ENCODE peak calls at places on chromosomes 4 and X, in six cellular contexts. D, V, T, L, U and G are unnamed samples.

GRCh38 chr4:2964077-2964471 is 703 bp downstream of the GRK4 start:
- DNase-seq in D (no peak), V (peak; percentile 18), T (no peak), L (no peak), U (no peak), G (no peak)

GRCh38 chr4:169348541-169348940 is 77.8 kb upstream of the SH3RF1 start:
- DNase-seq in D (no peak), V (no peak), T (no peak), L (no peak), U (no peak), G (no peak)

GRCh38 chr4:83257811-83258210 is 26.8 kb downstream of the COQ2 start:
- DNase-seq in D (no peak), V (no peak), T (no peak), L (no peak), U (no peak), G (no peak)

GRCh38 chr4:150206265-150206664 is 128.0 kb downstream of the DCLK2 start:
- DNase-seq in D (no peak), V (no peak), T (no peak), L (no peak), U (no peak), G (no peak)

GRCh38 chr4:15427126-15427525 is 707 bp upstream of the C1QTNF7 start:
- DNase-seq in D (no peak), V (no peak), T (no peak), L (no peak), U (no peak), G (no peak)

GRCh38 chr4:137519406-137519805 is 12.9 kb downstream of the PCDH18 start:
- DNase-seq in D (no peak), V (no peak), T (no peak), L (no peak), U (no peak), G (no peak)

GRCh38 chrX:21658746-21659145 is 616 bp upstream of the KLHL34 start:
- DNase-seq in D (no peak), V (no peak), T (no peak), L (peak; percentile 76), U (no peak), G (no peak)

GRCh38 chr4:26412381-26413372 is 77.6 kb downstream of the CCKAR start:
- DNase-seq in D (no peak), V (no peak), T (no peak), L (no peak), U (no peak), G (no peak)

GRCh38 chr4:7192252-7193039 is at the start of gene SORCS2:
- DNase-seq in D (no peak), V (peak; percentile 18), T (peak; percentile 12), L (peak; percentile 77), U (no peak), G (peak; percentile 46)

GRCh38 chr4:77818667-77819408 is at the start of gene CNOT6L:
- DNase-seq in D (no peak), V (peak; percentile 74), T (no peak), L (peak; percentile 75), U (peak; percentile 36), G (peak; percentile 66)

GRCh38 chrX:47316276-47317025 is 53.9 kb upstream of the ZNF157 start:
- DNase-seq in D (no peak), V (no peak), T (no peak), L (peak; percentile 90), U (no peak), G (no peak)

GRCh38 chr4:1413221-1413663 is 7.0 kb upstream of the NKX1-1 start:
- DNase-seq in D (no peak), V (no peak), T (no peak), L (no peak), U (no peak), G (no peak)

GRCh38 chr4:3335385-3335784 is 42.6 kb downstream of the RGS12 start:
- DNase-seq in D (no peak), V (no peak), T (no peak), L (no peak), U (no peak), G (no peak)

GRCh38 chr4:151887151-151887815 is 126.5 kb upstream of the GATB start:
- DNase-seq in D (no peak), V (peak; percentile 66), T (no peak), L (no peak), U (no peak), G (no peak)

GRCh38 chr4:145531193-145531592 is 49.5 kb downstream of the SMAD1 start:
- DNase-seq in D (no peak), V (no peak), T (no peak), L (no peak), U (no peak), G (no peak)

GRCh38 chr4:51894246-51894645 is 51.3 kb downstream of the DCUN1D4 start:
- DNase-seq in D (no peak), V (no peak), T (no peak), L (no peak), U (no peak), G (no peak)

DNA sequence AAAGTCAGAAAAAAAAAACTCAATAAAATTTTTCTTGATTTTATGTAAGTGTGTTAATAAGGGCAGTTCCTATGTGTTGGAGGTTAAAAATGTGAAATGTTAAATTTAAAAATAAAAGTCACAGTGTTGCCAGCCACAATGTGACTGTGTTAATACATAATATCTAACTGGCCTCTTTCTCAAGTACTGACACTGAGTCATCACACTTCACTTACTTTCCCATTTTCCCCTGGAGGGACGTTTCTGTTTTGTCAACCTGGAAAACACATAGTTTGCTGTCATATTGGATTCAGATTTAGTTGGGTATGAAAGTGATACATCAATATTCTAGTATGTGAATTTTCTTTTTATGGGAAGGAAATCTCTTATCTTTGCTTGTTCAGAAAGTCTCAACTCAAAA is 46.4 kb downstream of the ARHGEF38 start:
- DNase-seq in D (no peak), V (no peak), T (no peak), L (no peak), U (no peak), G (no peak)
- TF ChIP-seq REST in D (no peak), V (no peak), T (no peak), L (no peak), U (no peak), G (no peak)

DNA sequence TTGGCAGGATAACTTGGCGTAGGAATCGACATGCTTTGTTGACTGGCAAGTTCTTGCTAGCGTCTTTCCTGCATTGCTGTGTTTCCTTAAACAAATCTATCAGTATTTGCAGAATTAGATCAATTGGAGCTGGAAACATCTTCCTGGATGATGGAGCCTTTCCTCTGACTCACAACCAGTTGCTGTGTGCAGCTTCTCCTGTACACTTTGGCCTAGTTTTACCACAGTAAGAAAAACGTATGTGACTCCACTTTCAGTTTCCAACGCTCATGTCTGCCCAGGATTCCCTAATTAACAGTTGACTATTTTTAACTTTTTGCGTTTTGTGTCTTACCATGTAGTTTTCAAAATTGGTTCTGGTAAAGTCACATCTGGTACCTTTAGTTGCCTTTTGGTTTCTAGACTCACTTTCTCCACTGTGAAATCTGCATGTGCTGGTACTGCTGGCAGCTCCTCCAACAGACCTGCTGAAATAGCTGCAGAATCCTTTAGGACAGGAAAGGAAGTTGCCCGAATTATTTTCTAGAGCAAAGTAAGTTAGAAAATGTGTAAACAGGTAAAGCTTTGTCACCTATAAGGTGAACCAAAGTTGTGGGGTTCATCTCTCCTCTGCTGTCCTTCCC is 553.2 kb upstream of the FAT1 start:
- DNase-seq in D (no peak), V (no peak), T (no peak), L (no peak), U (no peak), G (no peak)
- TF ChIP-seq REST in D (no peak), V (no peak), T (no peak), L (no peak), U (no peak), G (no peak)

GRCh38 chrX:45716747-45717146 is 516.1 kb upstream of the DIPK2B start:
- DNase-seq in D (no peak), V (no peak), T (no peak), L (no peak), U (no peak), G (no peak)
- TF ChIP-seq REST in D (no peak), V (no peak), T (no peak), L (no peak), U (no peak), G (no peak)

GRCh38 chr4:47274931-47275330 is 188.6 kb downstream of the COMMD8 start:
- DNase-seq in D (no peak), V (no peak), T (peak; percentile 5), L (no peak), U (no peak), G (no peak)

DNA sequence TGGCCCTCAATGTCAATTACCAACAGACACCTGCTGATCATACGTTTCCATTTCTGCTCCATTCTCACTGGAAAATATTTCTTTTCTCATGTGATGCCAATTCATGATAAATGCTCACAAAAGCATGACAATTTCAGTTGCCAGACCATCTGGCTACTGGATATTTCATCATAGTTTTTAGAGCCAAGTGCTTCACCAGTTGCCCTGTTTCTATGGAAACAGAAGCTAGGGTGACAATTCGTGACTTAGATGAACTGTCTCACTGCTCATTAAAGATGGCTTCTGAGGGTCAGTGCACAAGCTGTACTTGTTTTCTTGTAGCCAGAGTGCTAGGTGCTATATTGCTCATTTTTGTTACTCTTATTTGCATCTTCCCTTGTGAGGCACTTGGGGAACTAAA is 184.9 kb downstream of the COMMD8 start:
- DNase-seq in D (no peak), V (peak; percentile 6), T (no peak), L (no peak), U (no peak), G (no peak)
- TF ChIP-seq REST in D (no peak), V (no peak), T (no peak), L (no peak), U (no peak), G (no peak)

GRCh38 chrX:130741584-130741983 is 161.4 kb downstream of the ENOX2 start:
- DNase-seq in D (no peak), V (no peak), T (no peak), L (no peak), U (no peak), G (no peak)

GRCh38 chrX:130734713-130735112 is 168.3 kb downstream of the ENOX2 start:
- DNase-seq in D (no peak), V (no peak), T (no peak), L (no peak), U (no peak), G (no peak)

GRCh38 chrX:130741151-130741550 is 161.9 kb downstream of the ENOX2 start:
- DNase-seq in D (no peak), V (no peak), T (no peak), L (no peak), U (no peak), G (no peak)

DNA sequence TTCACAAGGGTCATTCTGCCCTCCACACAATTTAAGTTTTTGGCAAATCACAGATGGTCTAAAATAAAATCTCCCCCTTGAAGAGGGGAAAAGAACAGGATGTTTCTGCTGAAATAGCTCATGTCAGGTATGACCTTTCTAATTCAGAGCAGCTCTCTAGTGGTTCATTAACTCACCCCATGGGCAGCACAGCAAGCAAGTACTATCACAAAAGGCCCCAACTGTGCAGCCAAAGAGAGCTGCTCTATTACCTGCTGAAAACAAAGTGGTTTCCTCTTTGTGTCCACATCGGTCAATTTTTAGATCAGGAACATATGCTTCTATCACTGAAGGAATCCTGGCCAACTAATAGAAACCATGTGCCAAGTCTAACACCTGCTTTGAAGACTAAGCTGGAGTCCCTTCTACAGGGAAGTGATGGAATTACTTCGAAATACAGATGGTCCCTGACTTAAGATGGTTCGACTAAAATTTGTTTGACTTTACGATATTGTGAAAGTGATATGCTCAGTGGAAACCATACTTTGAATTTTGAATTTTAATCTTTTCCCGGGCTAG is 164.3 kb downstream of the ENOX2 start:
- DNase-seq in D (no peak), V (no peak), T (no peak), L (peak; percentile 43), U (no peak), G (no peak)
- TF ChIP-seq REST in D (no peak), V (no peak), T (no peak), L (no peak), U (no peak), G (no peak)